ENCODE peak calls at places on chromosomes 5 and 9, in ten cellular contexts. One of them, this sample, is unnamed.

GRCh38 chr9:72909428-72909827 is 43.4 kb downstream of the ALDH1A1 start:
- DNase-seq in activated T-cell treated with anti-CD3 and anti-CD28 coated beads for 1 hour: no peak
- DNase-seq in ACHN: no peak
- DNase-seq in pancreas: no peak
- DNase-seq in omental fat pad: no peak
- DNase-seq in EL: no peak
- DNase-seq in dermis blood vessel endothelial cell: no peak
- DNase-seq in left cardiac atrium: no peak
- DNase-seq in AG08396: no peak
- DNase-seq in stimulated activated CD8-positive, alpha-beta memory T cell treated with anti-CD3 and anti-CD28 coated beads, Interleukin-12 subunit alpha, Interleukin-12 subunit beta, amount 100 ng/mL, for 1 hour: no peak
- DNase-seq in this sample: no peak

GRCh38 chr5:80082731-80083114 is 47.6 kb downstream of the THBS4 start:
- DNase-seq in pancreas: no peak
- DNase-seq in stimulated activated CD8-positive, alpha-beta memory T cell treated with anti-CD3 and anti-CD28 coated beads, Interleukin-12 subunit alpha, Interleukin-12 subunit beta, amount 100 ng/mL, for 1 hour: no peak
- DNase-seq in dermis blood vessel endothelial cell: peak
- DNase-seq in left cardiac atrium: peak
- DNase-seq in EL: peak
- DNase-seq in activated T-cell treated with anti-CD3 and anti-CD28 coated beads for 1 hour: peak
- DNase-seq in omental fat pad: no peak
- DNase-seq in AG08396: peak
- DNase-seq in ACHN: no peak
- DNase-seq in this sample: peak

GRCh38 chr9:15142903-15143534 is 164.0 kb downstream of the TTC39B start:
- DNase-seq in EL: peak
- DNase-seq in pancreas: no peak
- DNase-seq in ACHN: peak
- DNase-seq in activated T-cell treated with anti-CD3 and anti-CD28 coated beads for 1 hour: no peak
- DNase-seq in stimulated activated CD8-positive, alpha-beta memory T cell treated with anti-CD3 and anti-CD28 coated beads, Interleukin-12 subunit alpha, Interleukin-12 subunit beta, amount 100 ng/mL, for 1 hour: no peak
- DNase-seq in omental fat pad: no peak
- DNase-seq in left cardiac atrium: no peak
- DNase-seq in dermis blood vessel endothelial cell: peak
- DNase-seq in AG08396: peak
- DNase-seq in this sample: peak

GRCh38 chr5:113989913-113990305 is 372.0 kb upstream of the KCNN2 start:
- DNase-seq in ACHN: no peak
- DNase-seq in omental fat pad: no peak
- DNase-seq in pancreas: no peak
- DNase-seq in EL: no peak
- DNase-seq in activated T-cell treated with anti-CD3 and anti-CD28 coated beads for 1 hour: no peak
- DNase-seq in AG08396: no peak
- DNase-seq in dermis blood vessel endothelial cell: no peak
- DNase-seq in stimulated activated CD8-positive, alpha-beta memory T cell treated with anti-CD3 and anti-CD28 coated beads, Interleukin-12 subunit alpha, Interleukin-12 subunit beta, amount 100 ng/mL, for 1 hour: no peak
- DNase-seq in left cardiac atrium: no peak
- DNase-seq in this sample: no peak

GRCh38 chr9:115146581-115147021 is 28.6 kb upstream of the TNC start:
- DNase-seq in ACHN: peak
- DNase-seq in EL: peak
- DNase-seq in stimulated activated CD8-positive, alpha-beta memory T cell treated with anti-CD3 and anti-CD28 coated beads, Interleukin-12 subunit alpha, Interleukin-12 subunit beta, amount 100 ng/mL, for 1 hour: no peak
- DNase-seq in activated T-cell treated with anti-CD3 and anti-CD28 coated beads for 1 hour: no peak
- DNase-seq in omental fat pad: no peak
- DNase-seq in dermis blood vessel endothelial cell: no peak
- DNase-seq in pancreas: no peak
- DNase-seq in left cardiac atrium: no peak
- DNase-seq in AG08396: peak
- DNase-seq in this sample: no peak

GRCh38 chr5:177479774-177480173 is 6.3 kb upstream of the DBN1 start:
- DNase-seq in activated T-cell treated with anti-CD3 and anti-CD28 coated beads for 1 hour: no peak
- DNase-seq in ACHN: no peak
- DNase-seq in left cardiac atrium: no peak
- DNase-seq in dermis blood vessel endothelial cell: no peak
- DNase-seq in EL: peak
- DNase-seq in omental fat pad: no peak
- DNase-seq in stimulated activated CD8-positive, alpha-beta memory T cell treated with anti-CD3 and anti-CD28 coated beads, Interleukin-12 subunit alpha, Interleukin-12 subunit beta, amount 100 ng/mL, for 1 hour: no peak
- DNase-seq in pancreas: no peak
- DNase-seq in AG08396: no peak
- DNase-seq in this sample: no peak

GRCh38 chr9:128987800-128988199 is 40.3 kb downstream of the NUP188 start:
- DNase-seq in ACHN: peak
- DNase-seq in AG08396: peak
- DNase-seq in omental fat pad: no peak
- DNase-seq in activated T-cell treated with anti-CD3 and anti-CD28 coated beads for 1 hour: no peak
- DNase-seq in dermis blood vessel endothelial cell: peak
- DNase-seq in pancreas: no peak
- DNase-seq in left cardiac atrium: no peak
- DNase-seq in EL: peak
- DNase-seq in stimulated activated CD8-positive, alpha-beta memory T cell treated with anti-CD3 and anti-CD28 coated beads, Interleukin-12 subunit alpha, Interleukin-12 subunit beta, amount 100 ng/mL, for 1 hour: no peak
- DNase-seq in this sample: no peak

GRCh38 chr5:55159763-55160492 is at the start of gene GPX8:
- DNase-seq in pancreas: no peak
- DNase-seq in left cardiac atrium: no peak
- DNase-seq in ACHN: peak
- DNase-seq in activated T-cell treated with anti-CD3 and anti-CD28 coated beads for 1 hour: no peak
- DNase-seq in stimulated activated CD8-positive, alpha-beta memory T cell treated with anti-CD3 and anti-CD28 coated beads, Interleukin-12 subunit alpha, Interleukin-12 subunit beta, amount 100 ng/mL, for 1 hour: no peak
- DNase-seq in EL: peak
- DNase-seq in omental fat pad: no peak
- DNase-seq in AG08396: peak
- DNase-seq in dermis blood vessel endothelial cell: peak
- DNase-seq in this sample: peak

GRCh38 chr9:69193685-69194032 is 19.6 kb downstream of the TJP2 start:
- DNase-seq in pancreas: no peak
- DNase-seq in omental fat pad: no peak
- DNase-seq in left cardiac atrium: no peak
- DNase-seq in activated T-cell treated with anti-CD3 and anti-CD28 coated beads for 1 hour: no peak
- DNase-seq in dermis blood vessel endothelial cell: peak
- DNase-seq in ACHN: peak
- DNase-seq in AG08396: no peak
- DNase-seq in stimulated activated CD8-positive, alpha-beta memory T cell treated with anti-CD3 and anti-CD28 coated beads, Interleukin-12 subunit alpha, Interleukin-12 subunit beta, amount 100 ng/mL, for 1 hour: no peak
- DNase-seq in EL: no peak
- DNase-seq in this sample: peak

GRCh38 chr5:126471875-126472537 is 48.8 kb downstream of the GRAMD2B start:
- DNase-seq in pancreas: no peak
- DNase-seq in dermis blood vessel endothelial cell: no peak
- DNase-seq in omental fat pad: no peak
- DNase-seq in left cardiac atrium: no peak
- DNase-seq in activated T-cell treated with anti-CD3 and anti-CD28 coated beads for 1 hour: no peak
- DNase-seq in EL: peak
- DNase-seq in ACHN: peak
- DNase-seq in AG08396: peak
- DNase-seq in stimulated activated CD8-positive, alpha-beta memory T cell treated with anti-CD3 and anti-CD28 coated beads, Interleukin-12 subunit alpha, Interleukin-12 subunit beta, amount 100 ng/mL, for 1 hour: no peak
- DNase-seq in this sample: no peak

GRCh38 chr5:179805070-179805528 is 1.6 kb downstream of the MGAT4B start:
- DNase-seq in AG08396: no peak
- DNase-seq in left cardiac atrium: peak
- DNase-seq in pancreas: peak
- DNase-seq in dermis blood vessel endothelial cell: no peak
- DNase-seq in EL: no peak
- DNase-seq in ACHN: no peak
- DNase-seq in activated T-cell treated with anti-CD3 and anti-CD28 coated beads for 1 hour: no peak
- DNase-seq in stimulated activated CD8-positive, alpha-beta memory T cell treated with anti-CD3 and anti-CD28 coated beads, Interleukin-12 subunit alpha, Interleukin-12 subunit beta, amount 100 ng/mL, for 1 hour: no peak
- DNase-seq in omental fat pad: no peak
- DNase-seq in this sample: no peak

GRCh38 chr5:178266581-178266980 is 34.0 kb upstream of the PHYKPL start:
- DNase-seq in AG08396: no peak
- DNase-seq in activated T-cell treated with anti-CD3 and anti-CD28 coated beads for 1 hour: no peak
- DNase-seq in EL: no peak
- DNase-seq in omental fat pad: no peak
- DNase-seq in dermis blood vessel endothelial cell: no peak
- DNase-seq in stimulated activated CD8-positive, alpha-beta memory T cell treated with anti-CD3 and anti-CD28 coated beads, Interleukin-12 subunit alpha, Interleukin-12 subunit beta, amount 100 ng/mL, for 1 hour: no peak
- DNase-seq in ACHN: no peak
- DNase-seq in left cardiac atrium: no peak
- DNase-seq in pancreas: peak
- DNase-seq in this sample: no peak

GRCh38 chr9:92325991-92326500 is 293 bp downstream of the CENPP start:
- DNase-seq in left cardiac atrium: no peak
- DNase-seq in omental fat pad: no peak
- DNase-seq in activated T-cell treated with anti-CD3 and anti-CD28 coated beads for 1 hour: no peak
- DNase-seq in AG08396: peak
- DNase-seq in stimulated activated CD8-positive, alpha-beta memory T cell treated with anti-CD3 and anti-CD28 coated beads, Interleukin-12 subunit alpha, Interleukin-12 subunit beta, amount 100 ng/mL, for 1 hour: no peak
- DNase-seq in ACHN: no peak
- DNase-seq in dermis blood vessel endothelial cell: peak
- DNase-seq in pancreas: peak
- DNase-seq in EL: no peak
- DNase-seq in this sample: no peak

GRCh38 chr5:59079622-59080620 is 497.0 kb downstream of the RAB3C start:
- DNase-seq in activated T-cell treated with anti-CD3 and anti-CD28 coated beads for 1 hour: no peak
- DNase-seq in stimulated activated CD8-positive, alpha-beta memory T cell treated with anti-CD3 and anti-CD28 coated beads, Interleukin-12 subunit alpha, Interleukin-12 subunit beta, amount 100 ng/mL, for 1 hour: no peak
- DNase-seq in pancreas: no peak
- DNase-seq in dermis blood vessel endothelial cell: peak
- DNase-seq in left cardiac atrium: no peak
- DNase-seq in AG08396: peak
- DNase-seq in ACHN: peak
- DNase-seq in omental fat pad: no peak
- DNase-seq in EL: peak
- DNase-seq in this sample: peak

GRCh38 chr5:134968055-134968454 is 348 bp downstream of the CATSPER3 start:
- DNase-seq in stimulated activated CD8-positive, alpha-beta memory T cell treated with anti-CD3 and anti-CD28 coated beads, Interleukin-12 subunit alpha, Interleukin-12 subunit beta, amount 100 ng/mL, for 1 hour: no peak
- DNase-seq in left cardiac atrium: no peak
- DNase-seq in ACHN: no peak
- DNase-seq in dermis blood vessel endothelial cell: no peak
- DNase-seq in AG08396: no peak
- DNase-seq in pancreas: no peak
- DNase-seq in EL: no peak
- DNase-seq in omental fat pad: no peak
- DNase-seq in activated T-cell treated with anti-CD3 and anti-CD28 coated beads for 1 hour: no peak
- DNase-seq in this sample: no peak

GRCh38 chr5:73448451-73449136 is at the start of gene FOXD1:
- DNase-seq in stimulated activated CD8-positive, alpha-beta memory T cell treated with anti-CD3 and anti-CD28 coated beads, Interleukin-12 subunit alpha, Interleukin-12 subunit beta, amount 100 ng/mL, for 1 hour: no peak
- DNase-seq in AG08396: peak
- DNase-seq in activated T-cell treated with anti-CD3 and anti-CD28 coated beads for 1 hour: no peak
- DNase-seq in omental fat pad: no peak
- DNase-seq in pancreas: peak
- DNase-seq in ACHN: peak
- DNase-seq in EL: peak
- DNase-seq in left cardiac atrium: peak
- DNase-seq in dermis blood vessel endothelial cell: peak
- DNase-seq in this sample: no peak

GRCh38 chr9:116390306-116391228 is 237.0 kb downstream of the PAPPA start:
- DNase-seq in activated T-cell treated with anti-CD3 and anti-CD28 coated beads for 1 hour: no peak
- DNase-seq in AG08396: no peak
- DNase-seq in stimulated activated CD8-positive, alpha-beta memory T cell treated with anti-CD3 and anti-CD28 coated beads, Interleukin-12 subunit alpha, Interleukin-12 subunit beta, amount 100 ng/mL, for 1 hour: no peak
- DNase-seq in dermis blood vessel endothelial cell: no peak
- DNase-seq in ACHN: no peak
- DNase-seq in pancreas: no peak
- DNase-seq in omental fat pad: no peak
- DNase-seq in EL: no peak
- DNase-seq in left cardiac atrium: no peak
- DNase-seq in this sample: no peak

GRCh38 chr9:28365020-28365640 is 791.8 kb upstream of the C9orf72 start:
- DNase-seq in left cardiac atrium: no peak
- DNase-seq in stimulated activated CD8-positive, alpha-beta memory T cell treated with anti-CD3 and anti-CD28 coated beads, Interleukin-12 subunit alpha, Interleukin-12 subunit beta, amount 100 ng/mL, for 1 hour: no peak
- DNase-seq in dermis blood vessel endothelial cell: no peak
- DNase-seq in EL: no peak
- DNase-seq in activated T-cell treated with anti-CD3 and anti-CD28 coated beads for 1 hour: no peak
- DNase-seq in AG08396: no peak
- DNase-seq in pancreas: no peak
- DNase-seq in ACHN: no peak
- DNase-seq in omental fat pad: no peak
- DNase-seq in this sample: no peak

GRCh38 chr9:33751536-33752129 is 43.7 kb upstream of the PRSS3 start:
- DNase-seq in dermis blood vessel endothelial cell: no peak
- DNase-seq in AG08396: no peak
- DNase-seq in EL: no peak
- DNase-seq in ACHN: no peak
- DNase-seq in pancreas: no peak
- DNase-seq in left cardiac atrium: no peak
- DNase-seq in activated T-cell treated with anti-CD3 and anti-CD28 coated beads for 1 hour: no peak
- DNase-seq in stimulated activated CD8-positive, alpha-beta memory T cell treated with anti-CD3 and anti-CD28 coated beads, Interleukin-12 subunit alpha, Interleukin-12 subunit beta, amount 100 ng/mL, for 1 hour: no peak
- DNase-seq in omental fat pad: no peak
- DNase-seq in this sample: no peak

GRCh38 chr5:68544656-68545565 is 329.4 kb downstream of the PIK3R1 start:
- DNase-seq in stimulated activated CD8-positive, alpha-beta memory T cell treated with anti-CD3 and anti-CD28 coated beads, Interleukin-12 subunit alpha, Interleukin-12 subunit beta, amount 100 ng/mL, for 1 hour: no peak
- DNase-seq in dermis blood vessel endothelial cell: no peak
- DNase-seq in pancreas: peak
- DNase-seq in omental fat pad: no peak
- DNase-seq in EL: peak
- DNase-seq in activated T-cell treated with anti-CD3 and anti-CD28 coated beads for 1 hour: no peak
- DNase-seq in ACHN: no peak
- DNase-seq in AG08396: no peak
- DNase-seq in left cardiac atrium: no peak
- DNase-seq in this sample: peak

This sample was measured in dermis microvascular lymphatic vessel endothelial cell.